ENCODE peak calls at places on chromosome 7, in four cellular contexts. R, Z, L and G are unnamed samples.

GRCh38 chr7:95396136-95397032 is at the start of gene PON3:
- DNase-seq in L (peak; percentile 41), Z (peak; percentile 68), R (no peak), G (peak; percentile 66)

GRCh38 chr7:24767878-24768569 is 10.8 kb upstream of the GSDME start:
- DNase-seq in R (no peak), L (no peak), Z (no peak), G (no peak)

GRCh38 chr7:139095194-139095659 is 14.3 kb downstream of the ZC3HAV1 start:
- DNase-seq in L (peak; percentile 16), R (peak; percentile 88), Z (no peak), G (no peak)

GRCh38 chr7:8092140-8092539 is 123.5 kb downstream of the GLCCI1 start:
- DNase-seq in R (no peak), L (no peak), Z (no peak), G (no peak)

GRCh38 chr7:79290841-79291497 is 162.5 kb downstream of the MAGI2 start:
- DNase-seq in R (no peak), L (no peak), Z (no peak), G (no peak)

GRCh38 chr7:26291699-26292538 is at the start of gene SNX10:
- DNase-seq in L (peak; percentile 73), R (no peak), Z (peak; percentile 59), G (peak; percentile 79)

GRCh38 chr7:87219545-87220025 is at the start of gene TMEM243:
- DNase-seq in R (peak; percentile 45), Z (peak; percentile 31), L (peak; percentile 62), G (peak; percentile 46)

GRCh38 chr7:139851770-139852481 is 22.9 kb downstream of the TBXAS1 start:
- DNase-seq in Z (no peak), L (no peak), R (no peak), G (no peak)

GRCh38 chr7:38541440-38541839 is 89.7 kb downstream of the AMPH start:
- DNase-seq in L (no peak), R (no peak), Z (no peak), G (no peak)

GRCh38 chr7:24283900-24284698 is at the start of gene NPY:
- DNase-seq in R (no peak), Z (no peak), L (no peak), G (peak; percentile 56)

GRCh38 chr7:131007439-131008330 is 273.7 kb upstream of the KLF14 start:
- DNase-seq in L (peak; percentile 79), R (peak; percentile 63), Z (peak; percentile 70), G (peak; percentile 54)

GRCh38 chr7:133235212-133235883 is 17.5 kb upstream of the EXOC4 start:
- DNase-seq in Z (no peak), L (no peak), R (no peak), G (no peak)

GRCh38 chr7:120554960-120555571 is 282.1 kb downstream of the KCND2 start:
- DNase-seq in R (peak; percentile 45), L (peak; percentile 54), Z (peak; percentile 49), G (peak; percentile 54)

GRCh38 chr7:22726345-22726848 is 603 bp upstream of the IL6 start:
- DNase-seq in R (no peak), Z (peak; percentile 7), L (peak; percentile 68), G (peak; percentile 58)

GRCh38 chr7:25636168-25636567 is 407.9 kb upstream of the NPVF start:
- DNase-seq in R (no peak), L (no peak), Z (no peak), G (no peak)

DNA sequence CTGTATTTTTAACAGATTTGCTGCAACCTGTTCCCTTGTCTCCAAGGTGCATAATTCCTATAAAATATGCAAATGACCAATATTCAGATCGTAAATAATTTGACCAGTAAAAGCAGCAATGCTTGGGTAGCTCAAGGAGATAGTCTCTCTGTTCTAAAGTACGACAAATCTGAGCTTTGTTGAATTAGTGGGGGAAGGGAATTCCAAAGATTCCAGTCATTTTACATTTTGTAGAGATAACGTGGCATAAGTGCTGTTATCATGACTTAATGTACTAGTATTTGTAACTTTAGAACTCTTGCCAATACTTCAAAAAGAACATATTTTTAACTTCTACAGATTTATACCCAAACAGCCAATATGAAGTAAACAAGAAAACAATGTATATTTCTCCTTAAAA is 46.3 kb upstream of the RSBN1L start:
- DNase-seq in L (no peak), Z (peak; percentile 65), R (no peak), G (no peak)
- TF ChIP-seq CBFB in L (no peak), Z (no peak), R (no peak), G (no peak)

DNA sequence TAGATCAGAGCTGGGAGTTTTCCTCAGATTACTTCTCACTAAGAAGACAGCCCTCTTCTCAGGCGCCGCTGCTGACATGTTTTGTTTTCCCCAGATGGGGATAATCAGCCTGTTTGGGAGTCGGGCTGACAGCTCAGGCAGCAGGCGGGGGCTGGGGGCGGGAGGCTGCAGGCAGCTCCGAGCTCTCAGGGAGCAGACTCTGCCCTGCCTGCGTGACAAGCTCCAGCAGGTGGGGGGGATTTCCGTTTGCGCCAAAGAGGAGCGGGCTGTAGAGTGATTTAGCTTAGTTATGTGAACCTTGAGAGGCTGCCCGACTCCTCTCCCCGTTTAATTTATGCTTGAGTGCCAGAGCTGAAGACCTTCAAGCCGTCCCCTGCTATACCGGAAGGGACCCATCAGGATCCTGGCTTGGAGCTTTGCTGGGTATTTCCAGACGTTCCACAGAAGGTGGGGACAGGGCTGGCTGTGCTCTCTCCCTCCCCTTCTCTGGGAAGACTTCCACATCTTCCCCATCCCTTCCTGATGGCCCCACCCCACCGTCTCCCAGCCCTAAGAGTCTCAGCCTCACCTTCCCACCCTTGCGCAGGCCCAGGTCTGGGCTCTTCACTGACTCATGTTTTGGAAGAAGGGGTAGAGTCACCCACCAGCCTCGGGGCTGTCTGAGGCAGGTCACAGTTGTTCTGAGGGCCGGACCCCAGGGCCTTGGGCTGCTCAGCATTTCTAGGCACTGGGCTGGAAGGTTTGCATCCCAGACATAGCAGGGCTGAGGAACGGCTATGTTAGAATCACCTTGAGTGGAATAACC is 24.7 kb upstream of the ADCYAP1R1 start:
- DNase-seq in Z (no peak), R (no peak), L (no peak), G (peak; percentile 56)
- TF ChIP-seq CBFB in Z (no peak), R (no peak), L (no peak), G (no peak)

DNA sequence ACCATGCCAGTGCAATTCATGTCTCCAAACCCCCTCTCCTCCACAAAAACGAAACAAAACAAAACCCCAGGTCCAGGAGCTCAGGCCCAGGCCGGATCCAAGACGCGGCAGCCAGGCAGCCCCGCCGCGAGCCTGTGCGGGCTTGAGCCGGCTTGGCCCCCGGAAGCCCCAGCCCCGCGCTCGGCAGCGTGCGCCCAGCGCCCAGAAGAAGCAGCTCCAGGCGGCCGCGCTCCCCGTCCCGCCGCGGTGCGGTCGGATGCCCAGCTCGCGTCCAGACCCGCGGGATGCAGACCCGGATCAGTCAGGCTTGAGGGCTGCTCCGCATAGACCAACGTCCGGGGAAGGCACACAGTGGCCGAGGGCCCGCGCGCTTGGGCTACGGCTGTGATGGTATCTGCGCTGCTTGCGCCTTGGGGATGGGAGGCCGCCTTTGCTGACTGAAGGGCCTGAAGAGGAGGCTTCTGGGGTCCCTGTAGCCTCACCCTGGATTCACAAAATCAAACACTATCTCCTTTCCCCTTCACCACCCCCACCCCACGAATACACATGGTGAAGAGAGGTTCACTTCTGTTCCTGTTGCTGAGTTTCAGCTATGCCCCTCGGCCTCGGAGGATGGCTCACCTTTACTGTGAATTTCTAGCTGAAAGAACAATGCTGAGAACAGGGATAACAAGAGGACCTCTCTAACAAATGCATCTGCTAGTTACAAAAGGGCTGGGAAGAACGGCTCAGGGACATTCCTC is 79.9 kb upstream of the EN2 start:
- DNase-seq in L (no peak), Z (no peak), R (no peak), G (peak; percentile 50)
- TF ChIP-seq CBFB in L (no peak), Z (no peak), R (no peak), G (no peak)

DNA sequence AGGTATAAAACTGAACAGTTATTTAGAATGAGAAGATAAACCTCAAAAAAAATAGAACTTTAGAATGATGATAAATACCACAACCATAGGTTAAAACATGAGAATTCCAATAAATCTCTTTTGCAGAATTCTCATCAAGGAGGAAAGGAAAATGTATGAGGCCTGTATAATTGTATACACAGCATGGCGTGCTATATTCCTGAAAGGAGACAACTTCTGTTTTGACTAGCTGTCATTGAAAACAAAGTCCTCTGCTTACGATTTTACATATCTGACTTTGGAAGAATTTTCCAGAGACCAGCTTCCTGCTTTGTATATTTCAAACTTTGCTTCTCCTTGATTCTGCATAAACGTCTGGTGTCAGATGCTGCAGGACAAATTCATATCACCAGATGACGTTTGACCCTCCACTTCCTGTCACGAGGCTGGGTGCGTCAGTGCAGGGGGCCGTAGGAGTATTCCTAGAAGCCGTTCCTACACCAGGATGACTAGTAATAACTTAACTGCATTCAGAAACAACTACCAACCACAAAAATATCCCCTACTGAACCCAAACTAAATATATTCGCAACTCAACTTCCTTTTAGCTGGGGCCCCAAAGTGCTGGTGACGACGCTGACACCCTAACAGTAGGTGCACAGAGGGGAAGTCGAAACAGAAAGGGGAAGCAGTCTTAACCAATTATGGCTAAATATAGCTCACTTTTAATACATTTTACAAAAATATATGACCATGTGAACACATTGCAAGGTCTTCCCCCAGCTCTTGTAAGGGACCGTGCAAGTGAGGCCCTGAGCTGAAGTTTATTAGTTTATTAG is 178.6 kb upstream of the INHBA start:
- DNase-seq in Z (no peak), L (no peak), R (peak; percentile 98), G (no peak)
- TF ChIP-seq CBFB in Z (no peak), L (no peak), R (peak; percentile 94), G (no peak)

GRCh38 chr7:70738080-70738479 is 393.9 kb upstream of the GALNT17 start:
- DNase-seq in L (no peak), R (no peak), Z (no peak), G (no peak)
- TF ChIP-seq CBFB in L (no peak), R (no peak), Z (no peak), G (no peak)

DNA sequence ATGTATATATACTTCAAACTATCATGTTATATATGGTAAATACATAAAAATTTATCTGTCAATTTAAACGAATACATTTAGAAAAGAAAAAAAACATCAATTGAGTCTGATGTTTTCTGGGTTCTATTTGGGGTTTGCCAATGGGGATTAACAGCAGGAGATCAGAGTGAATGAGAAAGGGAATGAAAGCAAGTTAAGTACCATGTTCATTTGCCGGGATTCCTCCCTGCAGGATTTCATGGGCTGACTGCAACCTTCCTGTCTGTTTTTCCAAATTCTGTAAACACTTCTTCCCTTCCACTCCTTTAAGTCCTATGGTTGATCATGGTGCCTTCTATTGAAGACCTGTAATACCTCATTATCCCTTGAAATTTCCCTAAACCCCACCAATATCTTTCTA is 33.9 kb upstream of the SEMA3A start:
- DNase-seq in Z (no peak), L (no peak), R (no peak), G (no peak)
- TF ChIP-seq CBFB in Z (no peak), L (no peak), R (no peak), G (no peak)

GRCh38 chr7:20328692-20329091 is 2.0 kb upstream of the ITGB8 start:
- DNase-seq in L (no peak), R (no peak), Z (no peak), G (no peak)
- TF ChIP-seq CBFB in L (no peak), R (no peak), Z (no peak), G (no peak)